ENCODE peak calls at places on chromosomes 13 and 19, in four cellular contexts. One of them, this sample, is unnamed.

GRCh38 chr13:100633461-100633860 is 41.1 kb downstream of the TMTC4 start:
- DNase-seq in IMR-90: peak
- DNase-seq in neuronal stem cell: no peak
- DNase-seq in H9: no peak
- DNase-seq in this sample: no peak

GRCh38 chr13:41842029-41842428 is 118.9 kb downstream of the VWA8 start:
- DNase-seq in IMR-90: peak
- DNase-seq in neuronal stem cell: no peak
- DNase-seq in H9: no peak
- DNase-seq in this sample: no peak

GRCh38 chr19:49425922-49426592 is 869 bp downstream of the GFY start:
- DNase-seq in IMR-90: no peak
- DNase-seq in H9: peak
- DNase-seq in neuronal stem cell: no peak
- DNase-seq in this sample: peak

GRCh38 chr13:51874651-51875050 is 12.9 kb downstream of the CCDC70 start:
- DNase-seq in neuronal stem cell: no peak
- DNase-seq in H9: no peak
- DNase-seq in IMR-90: no peak
- DNase-seq in this sample: no peak

GRCh38 chr13:109644956-109645355 is 141.4 kb downstream of the IRS2 start:
- DNase-seq in neuronal stem cell: no peak
- DNase-seq in IMR-90: no peak
- DNase-seq in H9: no peak
- DNase-seq in this sample: no peak

GRCh38 chr19:56144396-56144795 is 3.3 kb downstream of the ZNF444 start:
- DNase-seq in H9: no peak
- DNase-seq in IMR-90: no peak
- DNase-seq in neuronal stem cell: no peak
- DNase-seq in this sample: no peak

GRCh38 chr13:91546865-91547264 is 148.4 kb downstream of the GPC5 start:
- DNase-seq in H9: no peak
- DNase-seq in neuronal stem cell: no peak
- DNase-seq in IMR-90: peak
- DNase-seq in this sample: no peak

GRCh38 chr19:48424694-48425219 is 21.0 kb upstream of the GRWD1 start:
- DNase-seq in IMR-90: peak
- DNase-seq in neuronal stem cell: no peak
- DNase-seq in H9: peak
- DNase-seq in this sample: no peak

GRCh38 chr13:89923731-89924130 is 1423.8 kb upstream of the MIR17HG start:
- DNase-seq in IMR-90: peak
- DNase-seq in H9: no peak
- DNase-seq in neuronal stem cell: no peak
- DNase-seq in this sample: no peak

GRCh38 chr19:39515551-39516191 is 732 bp downstream of the SELENOV start:
- DNase-seq in H9: no peak
- DNase-seq in IMR-90: no peak
- DNase-seq in neuronal stem cell: no peak
- DNase-seq in this sample: no peak

GRCh38 chr13:98258226-98258625 is 81.2 kb upstream of the RNF113B start:
- DNase-seq in IMR-90: no peak
- DNase-seq in H9: no peak
- DNase-seq in neuronal stem cell: no peak
- DNase-seq in this sample: no peak

GRCh38 chr13:112322562-112322961 is 53.6 kb upstream of the SPACA7 start:
- DNase-seq in H9: no peak
- DNase-seq in IMR-90: no peak
- DNase-seq in neuronal stem cell: no peak
- DNase-seq in this sample: no peak

GRCh38 chr19:39156230-39156890 is 30.8 kb downstream of the PAK4 start:
- DNase-seq in neuronal stem cell: no peak
- DNase-seq in IMR-90: peak
- DNase-seq in H9: no peak
- DNase-seq in this sample: no peak

GRCh38 chr13:48731957-48732569 is 78.3 kb downstream of the CYSLTR2 start:
- DNase-seq in IMR-90: no peak
- DNase-seq in neuronal stem cell: peak
- DNase-seq in H9: peak
- DNase-seq in this sample: peak

GRCh38 chr13:101416181-101417042 is at the start of gene NALCN:
- DNase-seq in H9: peak
- DNase-seq in IMR-90: no peak
- DNase-seq in neuronal stem cell: peak
- DNase-seq in this sample: no peak

GRCh38 chr13:42064966-42065365 is 16.5 kb downstream of the DGKH start:
- DNase-seq in H9: no peak
- DNase-seq in neuronal stem cell: no peak
- DNase-seq in IMR-90: no peak
- DNase-seq in this sample: no peak

GRCh38 chr13:77751513-77752456 is 54.3 kb downstream of the SLAIN1 start:
- DNase-seq in neuronal stem cell: peak
- DNase-seq in H9: peak
- DNase-seq in IMR-90: peak
- DNase-seq in this sample: no peak

GRCh38 chr13:94251801-94252200 is 227.7 kb downstream of the DCT start:
- DNase-seq in neuronal stem cell: no peak
- DNase-seq in H9: no peak
- DNase-seq in IMR-90: peak
- DNase-seq in this sample: no peak

GRCh38 chr13:75478659-75479058 is 3.3 kb downstream of the TBC1D4 start:
- DNase-seq in neuronal stem cell: no peak
- DNase-seq in IMR-90: no peak
- DNase-seq in H9: no peak
- DNase-seq in this sample: no peak

GRCh38 chr13:86324191-86324590 is 525.0 kb upstream of the SLITRK6 start:
- DNase-seq in H9: no peak
- DNase-seq in neuronal stem cell: no peak
- DNase-seq in IMR-90: no peak
- DNase-seq in this sample: no peak

GRCh38 chr19:18340237-18340989 is at the start of gene PGPEP1:
- DNase-seq in neuronal stem cell: peak
- DNase-seq in H9: peak
- DNase-seq in IMR-90: peak
- DNase-seq in this sample: peak

GRCh38 chr13:99983401-99984133 is 2.0 kb downstream of the ZIC2 start:
- DNase-seq in IMR-90: no peak
- DNase-seq in H9: peak
- DNase-seq in neuronal stem cell: no peak
- DNase-seq in this sample: no peak

GRCh38 chr19:37928527-37929286 is 21.7 kb downstream of the SIPA1L3 start:
- DNase-seq in H9: peak
- DNase-seq in neuronal stem cell: no peak
- DNase-seq in IMR-90: no peak
- DNase-seq in this sample: no peak

GRCh38 chr13:41075034-41075433 is 13.7 kb downstream of the WBP4 start:
- DNase-seq in H9: no peak
- DNase-seq in neuronal stem cell: no peak
- DNase-seq in IMR-90: peak
- DNase-seq in this sample: no peak

GRCh38 chr19:39941615-39942507 is 7.4 kb upstream of the FCGBP start:
- DNase-seq in IMR-90: peak
- DNase-seq in H9: no peak
- DNase-seq in neuronal stem cell: peak
- DNase-seq in this sample: no peak

GRCh38 chr19:12784394-12784870 is 6.9 kb upstream of the JUNB start:
- DNase-seq in neuronal stem cell: no peak
- DNase-seq in IMR-90: peak
- DNase-seq in H9: no peak
- DNase-seq in this sample: no peak

GRCh38 chr19:1251233-1251502 is 2.8 kb downstream of the MIDN start:
- DNase-seq in neuronal stem cell: no peak
- DNase-seq in H9: no peak
- DNase-seq in IMR-90: peak
- DNase-seq in this sample: no peak

GRCh38 chr19:31261651-31262331 is 87.4 kb downstream of the TSHZ3 start:
- DNase-seq in neuronal stem cell: no peak
- DNase-seq in H9: no peak
- DNase-seq in IMR-90: peak
- DNase-seq in this sample: no peak

GRCh38 chr19:10289167-10289835 is 451 bp upstream of the ICAM5 start:
- DNase-seq in H9: peak
- DNase-seq in neuronal stem cell: no peak
- DNase-seq in IMR-90: peak
- DNase-seq in this sample: peak

GRCh38 chr13:97212540-97213146 is 9.5 kb upstream of the MBNL2 start:
- DNase-seq in neuronal stem cell: no peak
- DNase-seq in IMR-90: peak
- DNase-seq in H9: no peak
- DNase-seq in this sample: no peak

GRCh38 chr13:94300401-94300800 is 179.1 kb downstream of the DCT start:
- DNase-seq in neuronal stem cell: no peak
- DNase-seq in H9: no peak
- DNase-seq in IMR-90: no peak
- DNase-seq in this sample: no peak

GRCh38 chr13:32272021-32272695 is 43.0 kb downstream of the ZAR1L start:
- DNase-seq in IMR-90: no peak
- DNase-seq in neuronal stem cell: no peak
- DNase-seq in H9: no peak
- DNase-seq in this sample: no peak

GRCh38 chr13:112032186-112032835 is 34.6 kb upstream of the SOX1 start:
- DNase-seq in H9: no peak
- DNase-seq in neuronal stem cell: no peak
- DNase-seq in IMR-90: peak
- DNase-seq in this sample: no peak

GRCh38 chr19:48637948-48638830 is 1.0 kb upstream of the DBP start:
- DNase-seq in neuronal stem cell: peak
- DNase-seq in IMR-90: peak
- DNase-seq in H9: peak
- DNase-seq in this sample: peak

DNA sequence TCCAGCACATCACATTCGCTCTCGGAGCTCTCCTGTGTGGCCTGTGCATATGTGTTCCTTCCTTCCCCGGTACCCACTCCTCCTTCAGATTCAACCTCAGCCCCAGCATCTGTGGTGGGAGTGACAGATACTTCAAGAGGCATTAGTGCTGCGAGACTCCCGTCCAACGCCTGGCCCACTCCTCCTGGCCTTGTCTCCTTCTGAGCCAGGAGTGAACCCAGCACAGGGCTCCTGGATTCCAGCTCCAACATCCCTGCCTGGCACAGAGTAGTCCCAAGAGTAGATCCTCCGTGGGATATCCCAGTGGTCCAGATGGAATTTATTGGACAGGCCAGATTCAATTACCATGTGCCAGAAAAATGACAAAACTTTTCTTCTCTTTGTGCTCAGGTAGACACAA is 55.9 kb downstream of the SACS start:
- DNase-seq in neuronal stem cell: no peak
- DNase-seq in H9: no peak
- DNase-seq in IMR-90: no peak
- DNase-seq in this sample: no peak
- H3K14ac ChIP-seq in neuronal stem cell: peak
- H3K14ac ChIP-seq in H9: no peak
- H3K14ac ChIP-seq in IMR-90: peak
- H3K14ac ChIP-seq in this sample: no peak

GRCh38 chr13:60662595-60662994 is 265.6 kb downstream of the TDRD3 start:
- DNase-seq in IMR-90: no peak
- DNase-seq in H9: no peak
- DNase-seq in neuronal stem cell: no peak
- DNase-seq in this sample: no peak
- H3K14ac ChIP-seq in IMR-90: no peak
- H3K14ac ChIP-seq in H9: no peak
- H3K14ac ChIP-seq in neuronal stem cell: no peak
- H3K14ac ChIP-seq in this sample: no peak

GRCh38 chr19:17080441-17080803 is 4.8 kb downstream of the MYO9B start:
- DNase-seq in H9: no peak
- DNase-seq in IMR-90: no peak
- DNase-seq in neuronal stem cell: no peak
- DNase-seq in this sample: no peak

GRCh38 chr19:17078038-17078919 is 2.7 kb downstream of the MYO9B start:
- DNase-seq in H9: no peak
- DNase-seq in IMR-90: no peak
- DNase-seq in neuronal stem cell: no peak
- DNase-seq in this sample: no peak

GRCh38 chr19:17081672-17082630 is 6.4 kb downstream of the MYO9B start:
- DNase-seq in neuronal stem cell: no peak
- DNase-seq in IMR-90: no peak
- DNase-seq in H9: no peak
- DNase-seq in this sample: no peak

GRCh38 chr19:17078920-17079709 is 3.5 kb downstream of the MYO9B start:
- DNase-seq in neuronal stem cell: no peak
- DNase-seq in IMR-90: peak
- DNase-seq in H9: no peak
- DNase-seq in this sample: no peak

GRCh38 chr19:17079710-17080440 is 4.3 kb downstream of the MYO9B start:
- DNase-seq in IMR-90: peak
- DNase-seq in H9: no peak
- DNase-seq in neuronal stem cell: peak
- DNase-seq in this sample: no peak
- H3K14ac ChIP-seq in IMR-90: peak
- H3K14ac ChIP-seq in H9: peak
- H3K14ac ChIP-seq in neuronal stem cell: no peak
- H3K14ac ChIP-seq in this sample: no peak

DNA sequence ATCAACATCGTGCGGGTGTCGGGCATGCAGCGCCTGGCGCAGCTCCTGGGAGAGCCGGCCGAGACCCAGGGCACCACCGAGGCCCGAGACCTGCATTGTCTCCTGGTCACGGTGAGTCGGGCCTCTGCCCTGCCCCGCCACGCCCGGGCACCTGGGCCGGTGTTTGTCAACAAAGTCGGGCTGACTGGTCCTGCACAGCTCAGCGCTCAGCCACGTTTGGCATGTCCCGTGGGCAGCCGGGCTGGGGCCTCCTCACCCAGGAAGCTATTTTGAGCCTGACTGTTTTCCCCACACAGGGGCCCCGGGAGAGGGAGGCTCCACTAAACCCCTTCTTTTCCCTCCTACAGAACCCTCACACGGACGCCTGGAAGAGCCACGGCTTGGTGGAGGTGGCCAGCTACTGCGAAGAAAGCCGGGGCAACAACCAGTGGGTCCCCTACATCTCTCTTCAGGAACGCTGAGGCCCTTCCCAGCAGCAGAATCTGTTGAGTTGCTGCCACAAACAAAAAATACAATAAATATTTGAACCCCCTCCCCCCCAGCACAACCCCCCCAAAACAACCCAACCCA is 1.3 kb downstream of the GADD45B start:
- DNase-seq in neuronal stem cell: no peak
- DNase-seq in IMR-90: peak
- DNase-seq in H9: no peak
- DNase-seq in this sample: no peak
- H3K14ac ChIP-seq in neuronal stem cell: no peak
- H3K14ac ChIP-seq in IMR-90: peak
- H3K14ac ChIP-seq in H9: no peak
- H3K14ac ChIP-seq in this sample: no peak